ENCODE peak calls at places on chromosome 11, in four cellular contexts. B is MM.1S, J is OCI-LY7, Y is PC-9. G is an unnamed sample. For H3K9me2, the result is how much of the 10 kb centered on the place peaks cover.

GRCh38 chr11:94010136-94010535 is 11.0 kb upstream of the HEPHL1 start:
- DNase-seq in B (no peak), J (no peak), Y (no peak), G (no peak)

GRCh38 chr11:1409108-1409851 is 19.5 kb downstream of the BRSK2 start:
- DNase-seq in Y (no peak), J (no peak), B (no peak), G (no peak)

GRCh38 chr11:66936326-66936725 is 21.9 kb downstream of the PC start:
- DNase-seq in Y (no peak), B (no peak), J (no peak), G (no peak)

GRCh38 chr11:118054712-118055640 is 21.9 kb upstream of the TMPRSS4 start:
- DNase-seq in B (no peak), Y (no peak), J (no peak), G (no peak)

GRCh38 chr11:95453616-95454118 is 222.7 kb upstream of the SESN3 start:
- DNase-seq in Y (peak), B (no peak), J (no peak), G (no peak)

GRCh38 chr11:32440920-32441319 is 5.6 kb upstream of the WT1 start:
- DNase-seq in Y (no peak), B (no peak), J (no peak), G (no peak)

GRCh38 chr11:22703040-22703439 is 36.6 kb downstream of the GAS2 start:
- DNase-seq in B (no peak), Y (peak), J (no peak), G (peak)

GRCh38 chr11:14093065-14093464 is 130.5 kb downstream of the SPON1 start:
- DNase-seq in Y (no peak), B (no peak), J (no peak), G (no peak)

GRCh38 chr11:8759634-8760033 is 77.0 kb downstream of the RPL27A start:
- DNase-seq in Y (no peak), J (no peak), B (no peak), G (no peak)

GRCh38 chr11:33941637-33942160 is 49.8 kb upstream of the LMO2 start:
- DNase-seq in Y (no peak), J (no peak), B (no peak), G (no peak)

GRCh38 chr11:128336203-128336602 is 251.2 kb downstream of the ETS1 start:
- DNase-seq in J (no peak), B (no peak), Y (peak), G (peak)

GRCh38 chr11:32960553-32961164 is 55.0 kb upstream of the DEPDC7 start:
- DNase-seq in Y (no peak), J (peak), B (peak), G (peak)

GRCh38 chr11:100827934-100828661 is 141.0 kb downstream of the ARHGAP42 start:
- DNase-seq in B (peak), Y (peak), J (peak), G (peak)

GRCh38 chr11:119371778-119372182 is 9.7 kb downstream of the USP2 start:
- DNase-seq in J (peak), B (no peak), Y (no peak), G (peak)

GRCh38 chr11:77252555-77253270 is 48.8 kb downstream of the GDPD4 start:
- DNase-seq in J (no peak), B (no peak), Y (no peak), G (no peak)

GRCh38 chr11:48081151-48082010 is 101.0 kb downstream of the PTPRJ start:
- DNase-seq in B (no peak), J (peak), Y (peak), G (no peak)

GRCh38 chr11:1006762-1007161 is 29.8 kb downstream of the MUC6 start:
- DNase-seq in Y (no peak), B (no peak), J (no peak), G (no peak)

GRCh38 chr11:106468091-106468490 is 390.6 kb downstream of the AASDHPPT start:
- DNase-seq in Y (no peak), B (no peak), J (no peak), G (peak)

GRCh38 chr11:57566564-57567209 is 785 bp downstream of the UBE2L6 start:
- DNase-seq in J (no peak), Y (no peak), B (no peak), G (no peak)

GRCh38 chr11:96204366-96204659 is 138.7 kb downstream of the MAML2 start:
- DNase-seq in Y (no peak), B (no peak), J (no peak), G (no peak)

GRCh38 chr11:110147965-110148709 is 54.9 kb downstream of the ZC3H12C start:
- DNase-seq in Y (no peak), B (no peak), J (no peak), G (no peak)

GRCh38 chr11:102007567-102008437 is 39.4 kb upstream of the CFAP300 start:
- DNase-seq in Y (peak), J (peak), B (peak), G (peak)

GRCh38 chr11:76600124-76600655 is 70.4 kb downstream of the LRRC32 start:
- DNase-seq in B (no peak), J (no peak), Y (no peak), G (no peak)

GRCh38 chr11:4032097-4032496 is 62.5 kb upstream of the RRM1 start:
- DNase-seq in Y (no peak), J (no peak), B (no peak), G (no peak)

GRCh38 chr11:12537778-12538401 is 136.3 kb upstream of the TEAD1 start:
- DNase-seq in Y (no peak), B (no peak), J (no peak), G (no peak)

GRCh38 chr11:93537022-93537421 is 6.2 kb downstream of the SMCO4 start:
- DNase-seq in J (no peak), B (no peak), Y (no peak), G (no peak)

GRCh38 chr11:75577198-75577597 is 15.1 kb downstream of the SERPINH1 start:
- DNase-seq in Y (peak), J (peak), B (peak), G (peak)

GRCh38 chr11:92751594-92751993 is 217.9 kb upstream of the MTNR1B start:
- DNase-seq in Y (no peak), J (no peak), B (no peak), G (no peak)

GRCh38 chr11:117761993-117762392 is 35.0 kb downstream of the DSCAML1 start:
- DNase-seq in Y (no peak), J (no peak), B (no peak), G (no peak)

GRCh38 chr11:76861490-76861953 is 804 bp downstream of the ACER3 start:
- DNase-seq in B (no peak), Y (peak), J (peak), G (peak)

GRCh38 chr11:102017029-102017428 is 30.2 kb upstream of the CFAP300 start:
- DNase-seq in B (no peak), Y (no peak), J (no peak), G (no peak)

GRCh38 chr11:45583981-45584380 is 81.4 kb downstream of the CHST1 start:
- DNase-seq in B (no peak), J (no peak), Y (no peak), G (no peak)

GRCh38 chr11:83063073-83063754 is 8.5 kb downstream of the RAB30 start:
- DNase-seq in J (peak), B (peak), Y (no peak), G (no peak)

GRCh38 chr11:17389205-17389956 is 922 bp upstream of the KCNJ11 start:
- DNase-seq in J (peak), Y (peak), B (peak), G (peak)

GRCh38 chr11:26839911-26840705 is 118.2 kb upstream of the SLC5A12 start:
- DNase-seq in B (no peak), Y (no peak), J (no peak), G (no peak)

GRCh38 chr11:17388609-17389204 is at the start of gene KCNJ11:
- DNase-seq in B (no peak), J (no peak), Y (peak), G (peak)

GRCh38 chr11:2649400-2649799 is 50.4 kb downstream of the KCNQ1OT1 start:
- DNase-seq in Y (no peak), J (no peak), B (no peak), G (no peak)

GRCh38 chr11:69744435-69744834 is 30.7 kb downstream of the FGF4 start:
- DNase-seq in J (no peak), B (no peak), Y (peak), G (peak)
- H3K4me2 ChIP-seq in J (no peak), B (no peak), Y (peak), G (no peak)

DNA sequence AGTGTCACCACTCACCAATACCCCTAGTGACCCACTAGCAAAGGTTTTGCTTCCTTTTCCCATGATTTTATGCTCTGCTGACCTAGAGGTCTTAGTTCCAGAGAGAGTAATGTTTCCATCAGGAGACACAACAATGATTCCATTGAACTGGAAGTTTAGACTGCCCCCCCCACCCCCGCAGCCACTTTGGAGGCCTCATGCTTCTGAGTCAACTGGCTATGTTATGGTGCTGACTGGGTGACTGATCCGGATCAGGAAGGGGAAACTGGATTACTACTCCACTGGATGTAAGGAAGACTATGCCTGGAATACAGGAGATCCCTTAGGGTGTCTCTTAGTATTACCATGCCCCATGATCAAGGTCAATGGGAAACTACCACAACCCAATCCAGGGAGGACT is 633.6 kb downstream of the OPCML start:
- DNase-seq in B (no peak), J (no peak), Y (no peak), G (no peak)
- H3K9me2 ChIP-seq in B (under half), J (under half), Y (under half), G (under half)

GRCh38 chr11:63643205-63643604 is 28.0 kb downstream of the ATL3 start:
- DNase-seq in J (no peak), B (no peak), Y (no peak), G (no peak)

GRCh38 chr11:63635762-63636465 is 21.7 kb upstream of the PLAAT3 start:
- DNase-seq in B (peak), Y (peak), J (peak), G (peak)

GRCh38 chr11:63641727-63642126 is 27.5 kb upstream of the PLAAT3 start:
- DNase-seq in Y (no peak), J (no peak), B (no peak), G (no peak)

DNA sequence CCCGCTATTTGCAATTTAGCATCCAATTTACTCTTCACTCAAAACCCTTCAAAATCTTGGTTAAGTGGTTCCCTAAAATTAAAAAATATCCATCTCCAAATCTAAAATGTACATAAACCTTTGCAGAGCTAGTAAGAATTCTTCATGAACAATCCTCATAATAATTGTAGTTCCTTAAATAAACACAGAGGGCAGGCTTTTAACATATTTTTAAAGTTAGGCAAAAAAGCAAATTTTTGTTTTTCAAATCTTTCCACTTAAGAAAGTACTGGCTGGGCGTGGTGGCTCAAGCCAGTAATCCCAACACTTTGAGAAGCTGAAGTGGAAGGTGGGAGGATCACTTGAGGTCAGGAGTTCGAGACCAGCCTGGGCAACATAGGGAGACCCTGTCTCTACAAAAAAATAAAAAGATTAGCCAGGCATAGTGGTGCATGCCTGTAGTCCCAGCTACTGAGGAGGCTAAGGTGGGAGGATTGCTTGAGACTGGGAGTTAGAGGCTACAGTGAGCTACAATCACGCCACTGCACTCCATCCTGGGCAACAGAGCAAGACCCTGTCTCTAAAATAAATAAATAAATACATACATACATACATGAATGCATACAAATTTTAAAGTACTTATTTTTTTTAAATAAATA is 25.1 kb upstream of the PLAAT3 start:
- DNase-seq in Y (no peak), B (peak), J (peak), G (peak)
- H2AFZ ChIP-seq in Y (no peak), B (no peak), J (no peak), G (no peak)

DNA sequence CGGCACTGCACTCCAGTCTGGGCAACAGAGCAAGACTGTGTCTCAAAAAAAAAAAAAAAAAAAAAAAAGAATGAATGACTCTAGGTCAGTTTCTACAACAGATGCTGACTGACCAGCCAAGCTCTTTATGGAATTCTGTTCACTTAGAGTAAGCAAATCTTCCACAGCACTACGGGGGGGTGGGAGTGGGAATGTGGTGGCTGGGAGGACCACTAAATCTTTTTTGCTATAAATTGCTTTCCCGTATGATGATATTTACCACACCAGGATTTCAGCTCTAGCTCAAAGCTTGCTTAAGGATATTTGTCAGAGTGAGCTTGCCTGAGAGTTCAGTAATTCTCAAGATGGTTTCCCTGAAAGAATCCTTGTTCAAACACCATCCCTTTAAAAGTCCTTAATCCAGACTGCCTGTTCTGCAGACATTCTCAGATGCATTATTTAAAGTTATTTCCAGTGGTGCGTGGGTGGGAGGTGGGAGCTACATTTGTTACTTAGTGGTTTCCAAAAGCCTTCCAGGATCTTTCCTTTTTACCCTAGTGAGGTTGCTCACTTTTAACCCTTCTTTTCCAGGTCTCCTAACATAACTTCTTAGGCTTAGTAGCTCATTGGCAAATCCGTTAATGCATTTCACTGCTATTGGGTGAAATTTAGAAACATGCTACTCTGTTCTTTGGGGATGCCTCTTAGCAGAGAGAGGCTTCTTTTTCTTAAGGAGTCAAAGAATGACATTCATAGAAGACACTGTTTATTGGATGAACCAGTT is 65.9 kb downstream of the UBASH3B start:
- DNase-seq in J (no peak), Y (no peak), B (no peak), G (no peak)
- H3K4me2 ChIP-seq in J (no peak), Y (peak), B (no peak), G (no peak)

GRCh38 chr11:132898021-132898420 is 634.3 kb downstream of the OPCML start:
- DNase-seq in B (no peak), J (no peak), Y (no peak), G (no peak)
- H3K9me2 ChIP-seq in B (under half), J (under half), Y (under half), G (under half)

DNA sequence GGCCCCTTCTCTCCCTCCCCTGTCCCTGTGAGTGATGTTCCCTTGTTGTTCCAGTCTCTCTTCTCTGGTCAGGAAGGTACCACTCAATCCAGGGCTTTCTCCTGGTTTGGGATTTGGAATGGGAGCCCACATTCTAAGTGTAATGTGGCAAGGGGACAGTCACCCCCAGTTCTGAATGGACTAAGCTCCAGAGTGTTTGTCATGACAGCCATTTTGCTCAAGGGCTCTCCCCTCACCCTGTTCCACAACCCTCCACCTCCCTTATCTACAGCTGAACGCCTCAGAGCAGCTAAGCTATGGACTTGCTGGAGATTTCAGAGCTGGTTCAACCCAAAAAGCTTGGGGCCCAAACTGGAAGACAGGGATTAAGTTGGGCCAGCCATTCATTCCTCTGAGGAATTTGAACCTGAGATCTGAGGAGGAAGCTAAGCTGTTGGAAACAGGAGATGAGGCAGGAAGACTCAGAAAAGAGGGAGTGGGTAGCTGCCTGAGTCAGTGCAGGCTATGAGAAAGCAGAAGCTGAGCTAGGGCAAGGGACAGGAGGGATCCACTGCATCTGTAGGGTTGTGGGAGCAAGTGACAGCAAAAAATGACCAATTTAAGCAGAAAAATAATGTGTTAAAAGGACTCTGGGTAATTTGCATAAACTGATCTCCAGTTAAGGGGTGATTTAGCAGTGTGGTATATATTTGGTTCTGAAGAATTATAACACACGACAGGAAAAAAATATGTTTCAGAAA is 22.9 kb upstream of the FCHSD2 start:
- DNase-seq in B (no peak), J (no peak), Y (no peak), G (no peak)
- H2AFZ ChIP-seq in B (no peak), J (peak), Y (no peak), G (no peak)

G was measured in hepatocyte.